ENCODE peak calls at places on chromosomes 3 and 15, in seven cellular contexts. O is cardiac muscle cell, E is body of pancreas, T is fibroblast of lung, N is ascending aorta, B is psoas muscle, P is Panc1. C is an unnamed sample.

GRCh38 chr15:90869601-90870353 is 1.4 kb downstream of the FURIN start:
- DNase-seq in B (peak; percentile 84), N (peak; percentile 78), P (no peak), E (peak; percentile 78), T (peak; percentile 84), O (peak; percentile 89), C (peak; percentile 85)

GRCh38 chr15:100943074-100943473 is 23.9 kb downstream of the LRRK1 start:
- DNase-seq in E (no peak), N (no peak), P (no peak), O (peak; percentile 14), T (no peak), B (no peak), C (no peak)

GRCh38 chr3:149411583-149411982 is 34.1 kb upstream of the TM4SF1 start:
- DNase-seq in N (no peak), P (no peak), T (no peak), B (no peak), E (no peak), O (no peak), C (no peak)

GRCh38 chr3:123068227-123069020 is 1.6 kb downstream of the PDIA5 start:
- DNase-seq in T (no peak), O (no peak), P (no peak), E (no peak), B (no peak), N (no peak), C (no peak)

GRCh38 chr15:32956006-32956405 is 238.2 kb downstream of the GREM1 start:
- DNase-seq in N (no peak), T (peak; percentile 96), E (peak; percentile 9), O (peak; percentile 84), B (no peak), P (no peak), C (no peak)

GRCh38 chr3:29171583-29171990 is 109.3 kb upstream of the RBMS3 start:
- DNase-seq in O (peak; percentile 59), P (no peak), N (no peak), T (peak; percentile 66), B (no peak), E (no peak), C (no peak)

GRCh38 chr15:40493089-40493840 is 22.5 kb downstream of the CHST14 start:
- DNase-seq in E (no peak), N (no peak), B (no peak), P (no peak), O (no peak), T (no peak), C (no peak)

GRCh38 chr3:105580551-105580950 is 213.8 kb downstream of the ALCAM start:
- DNase-seq in N (no peak), E (no peak), T (no peak), P (no peak), B (no peak), O (no peak), C (no peak)

GRCh38 chr3:39724233-39724846 is 85.1 kb upstream of the MYRIP start:
- DNase-seq in B (no peak), O (peak; percentile 27), P (no peak), E (no peak), N (no peak), T (no peak), C (no peak)

GRCh38 chr15:60396964-60397771 is 618 bp downstream of the ANXA2 start:
- DNase-seq in B (peak; percentile 90), E (peak; percentile 64), O (peak; percentile 78), N (peak; percentile 60), P (no peak), T (peak; percentile 71), C (peak; percentile 87)

GRCh38 chr15:59438891-59439290 is 905 bp downstream of the FAM81A start:
- DNase-seq in T (no peak), O (no peak), E (no peak), P (no peak), B (no peak), N (no peak), C (no peak)

GRCh38 chr3:127012091-127012490 is 29.2 kb downstream of the PLXNA1 start:
- DNase-seq in T (peak; percentile 17), P (no peak), B (no peak), E (no peak), O (peak; percentile 16), N (peak; percentile 41), C (no peak)

GRCh38 chr3:187264051-187264450 is 27.5 kb downstream of the MASP1 start:
- DNase-seq in O (peak; percentile 65), N (no peak), B (no peak), P (no peak), T (peak; percentile 79), E (peak; percentile 35), C (no peak)

GRCh38 chr3:89606151-89606550 is 498.7 kb downstream of the EPHA3 start:
- DNase-seq in B (no peak), O (peak; percentile 20), E (no peak), P (no peak), N (no peak), T (peak; percentile 3), C (no peak)

GRCh38 chr3:31009881-31010280 is 115.4 kb upstream of the GADL1 start:
- DNase-seq in T (no peak), B (no peak), P (no peak), N (no peak), O (no peak), E (no peak), C (no peak)

GRCh38 chr3:103684956-103685355 is 1250.1 kb downstream of the ZPLD1 start:
- DNase-seq in T (no peak), B (no peak), P (no peak), O (no peak), N (no peak), E (peak; percentile 7), C (no peak)

GRCh38 chr15:35757790-35758189 is 211.8 kb upstream of the DPH6 start:
- DNase-seq in N (no peak), T (no peak), B (no peak), O (no peak), P (no peak), E (peak; percentile 8), C (no peak)

GRCh38 chr15:85154061-85154460 is 172.4 kb downstream of the PDE8A start:
- DNase-seq in T (no peak), B (no peak), E (no peak), P (no peak), N (no peak), O (no peak), C (no peak)

GRCh38 chr15:72163719-72164118 is 33.9 kb downstream of the GRAMD2A start:
- DNase-seq in E (no peak), T (no peak), O (no peak), B (no peak), N (no peak), P (no peak), C (no peak)

GRCh38 chr3:121918779-121919483 is 24.7 kb downstream of the SLC15A2 start:
- DNase-seq in T (peak; percentile 77), N (no peak), B (no peak), E (no peak), O (peak; percentile 9), P (no peak), C (no peak)

GRCh38 chr15:38252481-38253311 is at the start of gene SPRED1:
- DNase-seq in T (no peak), B (peak; percentile 86), N (no peak), E (peak; percentile 68), O (peak; percentile 74), P (no peak), C (peak; percentile 71)

GRCh38 chr15:78050851-78051250 is 26.7 kb downstream of the TBC1D2B start:
- DNase-seq in P (no peak), N (no peak), T (no peak), O (no peak), B (no peak), E (no peak), C (peak; percentile 13)

GRCh38 chr3:90011136-90011535 is 903.7 kb downstream of the EPHA3 start:
- DNase-seq in T (peak; percentile 27), B (no peak), E (no peak), P (no peak), O (peak; percentile 53), N (no peak), C (no peak)

GRCh38 chr3:67288707-67289106 is 290.6 kb downstream of the KBTBD8 start:
- DNase-seq in T (no peak), E (peak; percentile 4), N (no peak), B (no peak), P (no peak), O (no peak), C (no peak)

GRCh38 chr3:5347486-5347885 is 160.0 kb downstream of the EDEM1 start:
- DNase-seq in N (no peak), T (no peak), E (no peak), O (no peak), P (no peak), B (no peak), C (no peak)

DNA sequence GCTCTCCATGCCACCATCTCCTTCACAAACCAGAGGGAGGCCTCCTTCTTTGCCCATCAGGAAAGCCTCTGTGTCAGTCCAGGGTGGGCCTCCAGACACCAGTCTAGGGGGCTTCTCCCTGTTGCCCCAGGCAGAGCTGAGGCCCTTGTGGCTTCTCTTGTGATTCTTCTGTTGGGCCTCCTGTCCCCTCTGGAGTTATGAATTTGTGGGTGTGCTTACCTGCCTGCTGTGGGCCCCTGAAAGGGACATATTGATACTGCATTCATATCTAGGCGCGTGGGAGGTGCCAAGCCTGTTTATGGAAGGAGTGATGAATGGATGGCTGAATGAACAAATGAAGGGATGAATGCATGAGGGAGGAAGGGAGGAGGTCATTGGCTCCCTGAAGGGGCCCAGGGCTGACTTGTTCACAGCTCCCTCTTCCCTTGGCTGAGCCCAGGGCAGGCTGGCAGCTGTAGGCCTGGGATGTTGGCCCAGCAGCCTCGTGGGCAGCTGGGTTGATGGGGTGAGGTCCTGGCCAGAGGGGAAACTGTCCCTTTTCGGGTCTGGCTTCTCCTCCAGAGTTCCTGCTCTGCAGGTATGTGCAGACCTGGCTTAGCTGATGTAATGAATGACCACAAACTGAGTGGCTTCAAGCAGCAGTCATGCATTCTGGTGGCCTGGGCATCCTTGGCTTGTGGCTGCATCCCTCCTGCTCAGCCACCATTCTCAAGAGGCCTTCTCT is 195.4 kb downstream of the GOLGA6L6 start:
- DNase-seq in N (peak; percentile 9), T (no peak), E (no peak), P (no peak), O (no peak), B (peak; percentile 53), C (peak; percentile 15)
- H3K9me3 ChIP-seq in N (peaks cover 11% of the 10 kb centered on the region), T (peaks cover 26% of the 10 kb centered on the region), E (no peaks in the 10 kb centered on the region), P (no peaks in the 10 kb centered on the region), O (peaks cover 46% of the 10 kb centered on the region), B (no peaks in the 10 kb centered on the region), C (peaks cover 24% of the 10 kb centered on the region)

DNA sequence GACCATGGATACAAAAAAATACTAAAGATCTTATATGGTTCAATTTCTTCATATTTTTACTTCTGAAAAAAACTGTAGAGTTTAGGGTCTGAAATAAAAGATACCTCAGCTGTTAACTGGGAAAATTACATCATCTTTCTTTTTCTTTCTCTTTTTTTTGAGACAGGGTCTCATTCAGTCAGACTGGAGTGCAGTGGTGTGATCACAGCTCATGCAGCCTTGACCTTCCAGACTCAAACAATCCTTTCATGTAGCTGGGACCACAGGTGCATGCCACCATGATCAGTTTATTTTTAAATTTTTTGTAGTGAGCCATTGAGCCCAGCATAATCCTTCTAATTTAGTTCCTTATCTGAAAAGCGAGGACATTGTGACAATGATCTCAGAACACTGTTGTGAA is 39.6 kb upstream of the TKT start:
- DNase-seq in T (no peak), N (no peak), B (no peak), E (no peak), P (no peak), O (no peak), C (no peak)
- H3K9me3 ChIP-seq in T (no peaks in the 10 kb centered on the region), N (no peaks in the 10 kb centered on the region), B (no peaks in the 10 kb centered on the region), E (no peaks in the 10 kb centered on the region), P (no peaks in the 10 kb centered on the region), O (no peaks in the 10 kb centered on the region), C (no peaks in the 10 kb centered on the region)

GRCh38 chr15:25059698-25060471 is 105.1 kb downstream of the SNRPN start:
- DNase-seq in E (no peak), O (no peak), T (no peak), P (no peak), B (no peak), N (no peak), C (no peak)
- H3K9me3 ChIP-seq in E (peaks cover 29% of the 10 kb centered on the region), O (peaks cover 20% of the 10 kb centered on the region), T (peaks cover 46% of the 10 kb centered on the region), P (peaks cover 68% of the 10 kb centered on the region), B (peaks cover 100% of the 10 kb centered on the region), N (peaks cover 100% of the 10 kb centered on the region), C (peaks cover 39% of the 10 kb centered on the region)

GRCh38 chr15:27679621-27680521 is 419.2 kb downstream of the OCA2 start:
- DNase-seq in T (peak; percentile 53), O (no peak), E (no peak), B (no peak), P (no peak), N (no peak), C (no peak)
- H3K9me3 ChIP-seq in T (no peaks in the 10 kb centered on the region), O (no peaks in the 10 kb centered on the region), E (no peaks in the 10 kb centered on the region), B (no peaks in the 10 kb centered on the region), P (no peaks in the 10 kb centered on the region), N (no peaks in the 10 kb centered on the region), C (no peaks in the 10 kb centered on the region)